ENCODE peak calls at places on chromosome 13, in eight cellular contexts. R, Z, B, O, G, C, X and K are unnamed samples.
A peak's percentile ranks its signal among the peaks of the same experiment; 100 is the strongest.

GRCh38 chr13:99862243-99862642 is 109.3 kb downstream of the ZIC5 start:
- DNase-seq in R (no peak), Z (no peak), B (no peak), O (no peak), G (no peak), C (no peak), X (no peak), K (no peak)

GRCh38 chr13:110965038-110965754 is 50.3 kb upstream of the ANKRD10 start:
- DNase-seq in R (peak; percentile 78), Z (no peak), B (no peak), O (peak; percentile 28), G (peak; percentile 34), C (peak; percentile 8), X (no peak), K (no peak)

GRCh38 chr13:112714366-112714765 is 24.5 kb downstream of the ATP11A start:
- DNase-seq in R (no peak), Z (no peak), B (no peak), O (no peak), G (no peak), C (no peak), X (no peak), K (no peak)

GRCh38 chr13:28494861-28495585 is at the start of gene FLT1:
- DNase-seq in R (no peak), Z (peak; percentile 96), B (no peak), O (peak; percentile 74), G (peak; percentile 48), C (no peak), X (no peak), K (no peak)

GRCh38 chr13:46580362-46580839 is 27.4 kb downstream of the LRCH1 start:
- DNase-seq in R (no peak), Z (no peak), B (no peak), O (no peak), G (no peak), C (no peak), X (no peak), K (no peak)

GRCh38 chr13:76387561-76387960 is 498.6 kb downstream of the KCTD12 start:
- DNase-seq in R (no peak), Z (no peak), B (no peak), O (no peak), G (no peak), C (no peak), X (no peak), K (no peak)

GRCh38 chr13:94454906-94455305 is 24.6 kb downstream of the DCT start:
- DNase-seq in R (no peak), Z (no peak), B (no peak), O (no peak), G (no peak), C (no peak), X (no peak), K (no peak)

GRCh38 chr13:95603887-95604533 is 40.5 kb downstream of the DZIP1 start:
- DNase-seq in R (no peak), Z (no peak), B (peak; percentile 48), O (peak; percentile 66), G (peak; percentile 59), C (peak; percentile 81), X (no peak), K (no peak)

GRCh38 chr13:44273991-44274810 is 99.4 kb upstream of the SERP2 start:
- DNase-seq in R (no peak), Z (no peak), B (no peak), O (peak; percentile 31), G (peak; percentile 52), C (peak; percentile 25), X (peak; percentile 45), K (no peak)

GRCh38 chr13:94534171-94534570 is 54.7 kb upstream of the DCT start:
- DNase-seq in R (no peak), Z (no peak), B (no peak), O (no peak), G (no peak), C (no peak), X (no peak), K (no peak)

GRCh38 chr13:81907973-81908372 is 1567.0 kb upstream of the SPRY2 start:
- DNase-seq in R (no peak), Z (no peak), B (no peak), O (no peak), G (no peak), C (no peak), X (no peak), K (no peak)

GRCh38 chr13:39376088-39376487 is 226.9 kb downstream of the LHFPL6 start:
- DNase-seq in R (no peak), Z (no peak), B (no peak), O (no peak), G (no peak), C (no peak), X (no peak), K (no peak)

GRCh38 chr13:109509154-109509905 is 277.1 kb downstream of the IRS2 start:
- DNase-seq in R (no peak), Z (no peak), B (no peak), O (no peak), G (peak; percentile 55), C (no peak), X (peak; percentile 8), K (no peak)

GRCh38 chr13:112132142-112132541 is 65.2 kb downstream of the SOX1 start:
- DNase-seq in R (no peak), Z (no peak), B (no peak), O (no peak), G (no peak), C (no peak), X (no peak), K (no peak)

GRCh38 chr13:96141032-96141431 is 51.1 kb downstream of the HS6ST3 start:
- DNase-seq in R (no peak), Z (no peak), B (no peak), O (no peak), G (peak; percentile 35), C (no peak), X (no peak), K (no peak)

GRCh38 chr13:43180837-43181236 is 157.5 kb downstream of the DNAJC15 start:
- DNase-seq in R (no peak), Z (no peak), B (no peak), O (no peak), G (no peak), C (no peak), X (no peak), K (no peak)

GRCh38 chr13:20828540-20829364 is 55.0 kb upstream of the EEF1AKMT1 start:
- DNase-seq in R (no peak), Z (peak; percentile 43), B (peak; percentile 12), O (peak; percentile 71), G (peak; percentile 70), C (peak; percentile 23), X (no peak), K (no peak)

GRCh38 chr13:33827152-33827551 is 9.2 kb downstream of the RFC3 start:
- DNase-seq in R (no peak), Z (no peak), B (no peak), O (no peak), G (no peak), C (no peak), X (no peak), K (no peak)

GRCh38 chr13:70173236-70173959 is 65.1 kb upstream of the KLHL1 start:
- DNase-seq in R (no peak), Z (no peak), B (no peak), O (no peak), G (no peak), C (no peak), X (no peak), K (no peak)

GRCh38 chr13:90839061-90839460 is 508.4 kb upstream of the MIR17HG start:
- DNase-seq in R (peak; percentile 13), Z (no peak), B (no peak), O (no peak), G (no peak), C (no peak), X (no peak), K (no peak)

GRCh38 chr13:99294198-99294597 is 13.0 kb downstream of the GPR183 start:
- DNase-seq in R (no peak), Z (no peak), B (no peak), O (no peak), G (no peak), C (no peak), X (no peak), K (no peak)

GRCh38 chr13:26495749-26496148 is 61.7 kb upstream of the WASF3 start:
- DNase-seq in R (no peak), Z (no peak), B (no peak), O (no peak), G (no peak), C (no peak), X (no peak), K (no peak)
- TF ChIP-seq CTCF in R (no peak), Z (no peak), B (no peak), O (no peak), G (no peak), C (no peak), X (no peak), K (no peak)

DNA sequence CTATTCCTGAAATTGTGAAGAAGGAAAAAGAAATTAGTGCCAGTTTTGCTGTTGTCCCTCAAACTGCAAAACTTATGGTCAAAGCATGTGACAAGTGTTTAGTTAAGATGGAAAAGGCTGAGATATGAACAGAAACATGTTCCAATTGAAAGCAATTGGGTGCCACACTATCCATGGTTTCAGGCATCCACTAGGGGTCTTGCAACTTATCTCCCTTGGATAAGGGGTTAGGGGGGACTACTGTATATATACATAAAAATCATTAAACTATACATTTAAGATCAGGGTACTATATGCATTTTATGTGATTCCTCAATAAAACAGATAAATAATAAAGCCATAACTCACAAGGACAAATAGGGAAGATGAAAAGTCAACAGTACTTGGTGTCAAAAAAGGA is 8.3 kb downstream of the SPART start:
- DNase-seq in R (no peak), Z (no peak), B (no peak), O (no peak), G (no peak), C (no peak), X (no peak), K (no peak)
- TF ChIP-seq CTCF in R (no peak), Z (no peak), B (no peak), O (no peak), G (no peak), C (no peak), X (no peak), K (no peak)

GRCh38 chr13:113804017-113804702 is 45.1 kb downstream of the TMEM255B start:
- DNase-seq in R (no peak), Z (no peak), B (no peak), O (no peak), G (no peak), C (no peak), X (no peak), K (no peak)

GRCh38 chr13:113803409-113804016 is 44.5 kb downstream of the TMEM255B start:
- DNase-seq in R (no peak), Z (no peak), B (no peak), O (no peak), G (no peak), C (no peak), X (no peak), K (no peak)

GRCh38 chr13:113802090-113802531 is 43.1 kb downstream of the TMEM255B start:
- DNase-seq in R (no peak), Z (peak; percentile 56), B (no peak), O (no peak), G (peak; percentile 83), C (peak; percentile 33), X (peak; percentile 54), K (peak; percentile 29)

GRCh38 chr13:113801289-113801961 is 42.4 kb downstream of the TMEM255B start:
- DNase-seq in R (no peak), Z (no peak), B (no peak), O (no peak), G (no peak), C (no peak), X (no peak), K (peak; percentile 42)

GRCh38 chr13:113802761-113803160 is 43.7 kb downstream of the TMEM255B start:
- DNase-seq in R (no peak), Z (no peak), B (no peak), O (no peak), G (no peak), C (no peak), X (no peak), K (no peak)
- TF ChIP-seq CTCF in R (no peak), Z (no peak), B (no peak), O (no peak), G (no peak), C (no peak), X (peak; percentile 15), K (no peak)

GRCh38 chr13:54029720-54030119 is 1001.1 kb downstream of the OLFM4 start:
- DNase-seq in R (no peak), Z (no peak), B (no peak), O (no peak), G (no peak), C (no peak), X (no peak), K (no peak)
- TF ChIP-seq CTCF in R (no peak), Z (no peak), B (no peak), O (no peak), G (no peak), C (no peak), X (no peak), K (no peak)